ENCODE peak calls at places on chromosomes 13 and 19, in six cellular contexts. B, V, Z, U, N and M are unnamed samples.

GRCh38 chr13:21638319-21639282 is 32.3 kb upstream of the FGF9 start:
- DNase-seq in B (peak; percentile 20), V (peak; percentile 43), Z (no peak), U (no peak), N (peak; percentile 72), M (peak; percentile 75)

GRCh38 chr13:96091164-96091931 is 1.4 kb downstream of the HS6ST3 start:
- DNase-seq in B (no peak), V (no peak), Z (no peak), U (peak; percentile 63), N (peak; percentile 18), M (no peak)

GRCh38 chr19:2618611-2619010 is 83.9 kb downstream of the GNG7 start:
- DNase-seq in B (no peak), V (peak; percentile 74), Z (no peak), U (peak; percentile 93), N (peak; percentile 49), M (peak; percentile 77)

GRCh38 chr19:21134934-21135366 is 6.9 kb upstream of the ZNF431 start:
- DNase-seq in B (no peak), V (no peak), Z (no peak), U (no peak), N (no peak), M (no peak)

GRCh38 chr19:40283414-40284250 is 1.5 kb downstream of the AKT2 start:
- DNase-seq in B (no peak), V (no peak), Z (no peak), U (no peak), N (no peak), M (no peak)

GRCh38 chr19:3672993-3673392 is 27.3 kb downstream of the PIP5K1C start:
- DNase-seq in B (no peak), V (no peak), Z (no peak), U (no peak), N (no peak), M (no peak)

GRCh38 chr19:48671456-48671995 is 1.3 kb downstream of the NTN5 start:
- DNase-seq in B (no peak), V (no peak), Z (no peak), U (no peak), N (no peak), M (no peak)

GRCh38 chr13:50075619-50076097 is 60.4 kb downstream of the KCNRG start:
- DNase-seq in B (no peak), V (no peak), Z (no peak), U (no peak), N (no peak), M (peak; percentile 38)

GRCh38 chr19:53078668-53079067 is 24.6 kb downstream of the ZNF160 start:
- DNase-seq in B (no peak), V (no peak), Z (no peak), U (no peak), N (no peak), M (no peak)

GRCh38 chr19:35509861-35510625 is 3.4 kb downstream of the DMKN start:
- DNase-seq in B (peak; percentile 87), V (peak; percentile 86), Z (no peak), U (peak; percentile 94), N (peak; percentile 72), M (peak; percentile 82)

GRCh38 chr13:114063545-114064515 is 68.6 kb downstream of the RASA3 start:
- DNase-seq in B (peak; percentile 24), V (peak; percentile 66), Z (peak; percentile 51), U (peak; percentile 86), N (peak; percentile 34), M (peak; percentile 37)

GRCh38 chr19:46839752-46840151 is 10.9 kb downstream of the AP2S1 start:
- DNase-seq in B (no peak), V (peak; percentile 77), Z (no peak), U (no peak), N (no peak), M (no peak)

GRCh38 chr19:23802290-23802689 is 43.6 kb upstream of the ZNF681 start:
- DNase-seq in B (no peak), V (no peak), Z (no peak), U (no peak), N (no peak), M (no peak)

GRCh38 chr13:25151626-25152025 is 20.5 kb downstream of the AMER2 start:
- DNase-seq in B (no peak), V (no peak), Z (no peak), U (no peak), N (no peak), M (no peak)

GRCh38 chr13:25143693-25144092 is 28.4 kb downstream of the AMER2 start:
- DNase-seq in B (no peak), V (no peak), Z (no peak), U (no peak), N (no peak), M (no peak)

GRCh38 chr13:25153736-25154135 is 18.4 kb downstream of the AMER2 start:
- DNase-seq in B (no peak), V (no peak), Z (no peak), U (no peak), N (no peak), M (no peak)

GRCh38 chr13:25149670-25150069 is 22.4 kb downstream of the AMER2 start:
- DNase-seq in B (no peak), V (no peak), Z (no peak), U (no peak), N (no peak), M (no peak)

DNA sequence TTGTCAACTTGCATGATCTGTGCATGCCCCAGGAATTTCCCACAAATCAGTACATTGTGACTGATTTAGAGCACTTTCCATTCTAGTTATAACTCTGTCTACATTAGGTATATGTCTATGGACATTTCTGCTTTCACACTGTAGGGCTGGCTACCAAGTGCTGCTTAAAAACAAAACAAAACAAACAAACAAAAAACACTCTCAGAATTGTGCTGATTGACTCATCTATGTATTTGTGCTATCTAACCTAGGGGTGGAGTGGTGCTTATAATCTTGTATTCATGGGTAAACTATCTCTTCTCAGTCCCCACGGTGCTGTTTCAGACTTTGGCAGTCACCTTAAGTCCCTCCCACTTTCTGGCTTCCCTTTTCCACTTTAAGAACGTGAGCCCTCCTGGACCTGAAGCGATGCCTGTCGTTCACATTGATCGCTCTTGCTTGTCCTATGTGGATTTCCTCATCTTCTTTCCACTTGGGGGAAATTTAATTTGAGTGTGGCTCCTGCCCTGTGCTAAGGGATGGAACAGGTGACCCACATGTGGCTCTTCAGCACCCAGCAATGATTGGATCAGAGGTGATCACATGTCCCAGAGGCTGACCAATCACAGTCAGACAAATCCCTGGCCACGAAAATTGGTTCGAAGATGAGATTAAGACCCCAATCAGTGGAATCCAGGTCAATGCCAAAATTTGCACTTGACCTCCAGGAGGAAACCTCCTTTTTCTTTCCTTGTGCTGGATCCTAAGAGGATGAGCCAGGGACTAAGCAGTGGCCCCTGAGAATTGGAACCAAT is 23.9 kb downstream of the AMER2 start:
- DNase-seq in B (peak; percentile 10), V (no peak), Z (no peak), U (no peak), N (no peak), M (no peak)
- H3K27ac ChIP-seq in B (no peak overlapping the region), V (no peak overlapping the region), Z (no peak overlapping the region), U (no peak overlapping the region), N (no peak overlapping the region), M (no peak overlapping the region)

GRCh38 chr13:101082441-101082840 is 333.9 kb downstream of the NALCN start:
- DNase-seq in B (no peak), V (no peak), Z (no peak), U (no peak), N (no peak), M (no peak)

GRCh38 chr13:101085551-101085950 is 330.8 kb downstream of the NALCN start:
- DNase-seq in B (no peak), V (no peak), Z (no peak), U (no peak), N (no peak), M (no peak)

DNA sequence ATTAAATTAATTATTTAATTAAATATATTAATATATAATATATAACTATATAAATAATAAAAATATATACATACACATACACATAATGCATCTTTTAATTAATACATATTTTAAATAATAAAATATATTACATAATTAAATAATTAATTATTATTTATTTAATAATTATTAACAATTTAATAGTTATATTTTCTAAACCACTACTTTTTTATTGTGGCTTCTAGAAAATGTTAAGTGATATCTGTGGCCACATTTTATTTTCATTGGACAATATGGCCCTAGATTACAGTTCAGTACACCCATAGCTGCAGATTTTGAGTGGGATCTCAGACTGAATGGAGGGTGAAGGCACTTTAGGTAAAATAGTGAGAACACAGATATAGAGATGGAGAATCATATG is 335.7 kb downstream of the NALCN start:
- DNase-seq in B (no peak), V (no peak), Z (no peak), U (no peak), N (no peak), M (no peak)
- H3K4me1 ChIP-seq in B (no peaks in the 10 kb centered on the region), V (no peaks in the 10 kb centered on the region), Z (no peaks in the 10 kb centered on the region), U (no peaks in the 10 kb centered on the region), N (peaks cover 2% of the 10 kb centered on the region), M (no peaks in the 10 kb centered on the region)

GRCh38 chr19:38145627-38146026 is 78.4 kb downstream of the DPF1 start:
- DNase-seq in B (no peak), V (no peak), Z (no peak), U (no peak), N (no peak), M (no peak)

GRCh38 chr19:38144667-38145066 is 79.4 kb downstream of the DPF1 start:
- DNase-seq in B (no peak), V (no peak), Z (no peak), U (no peak), N (no peak), M (no peak)

GRCh38 chr19:38142176-38143035 is 81.6 kb downstream of the DPF1 start:
- DNase-seq in B (peak; percentile 85), V (peak; percentile 15), Z (no peak), U (no peak), N (peak; percentile 56), M (peak; percentile 32)

GRCh38 chr19:38141108-38141507 is 82.9 kb downstream of the DPF1 start:
- DNase-seq in B (no peak), V (no peak), Z (no peak), U (no peak), N (no peak), M (no peak)

DNA sequence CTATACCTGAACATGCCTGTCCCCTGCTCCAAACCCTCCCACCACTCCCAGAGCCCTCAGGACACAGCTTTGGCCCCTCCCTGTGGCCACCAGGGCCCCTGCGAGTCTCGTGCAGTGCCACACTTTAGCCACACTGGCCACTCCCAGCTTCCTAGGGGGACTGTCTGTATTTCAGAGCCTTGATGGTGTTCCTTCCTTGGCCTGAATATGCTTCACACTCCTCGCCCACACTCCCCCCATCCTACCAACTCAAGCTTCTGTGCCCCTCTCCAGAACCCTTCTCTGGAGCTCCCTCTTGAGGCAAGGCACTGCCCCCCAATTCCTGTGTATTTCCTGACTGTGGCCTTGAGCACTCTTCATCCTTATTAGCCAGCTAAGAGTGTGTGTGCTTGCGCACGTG is 80.2 kb downstream of the DPF1 start:
- DNase-seq in B (no peak), V (no peak), Z (no peak), U (no peak), N (no peak), M (no peak)
- H3K27ac ChIP-seq in B (no peak overlapping the region), V (no peak overlapping the region), Z (no peak overlapping the region), U (no peak overlapping the region), N (no peak overlapping the region), M (no peak overlapping the region)

GRCh38 chr13:40597735-40598365 is 68.6 kb downstream of the FOXO1 start:
- DNase-seq in B (no peak), V (no peak), Z (no peak), U (peak; percentile 72), N (peak; percentile 65), M (peak; percentile 44)

GRCh38 chr13:40596484-40596883 is 70.0 kb downstream of the FOXO1 start:
- DNase-seq in B (no peak), V (no peak), Z (no peak), U (no peak), N (no peak), M (no peak)

GRCh38 chr13:40598599-40598998 is 67.8 kb downstream of the FOXO1 start:
- DNase-seq in B (no peak), V (no peak), Z (no peak), U (no peak), N (no peak), M (no peak)

GRCh38 chr13:40599146-40599545 is 67.3 kb downstream of the FOXO1 start:
- DNase-seq in B (no peak), V (no peak), Z (no peak), U (no peak), N (no peak), M (no peak)

GRCh38 chr13:40595693-40596092 is 70.7 kb downstream of the FOXO1 start:
- DNase-seq in B (no peak), V (no peak), Z (no peak), U (no peak), N (peak; percentile 81), M (peak; percentile 26)
- H3K4me1 ChIP-seq in B (no peaks in the 10 kb centered on the region), V (peaks cover 24% of the 10 kb centered on the region), Z (peaks cover 42% of the 10 kb centered on the region), U (peaks cover 25% of the 10 kb centered on the region), N (peaks cover 29% of the 10 kb centered on the region), M (peaks cover 16% of the 10 kb centered on the region)